ENCODE peak calls at places on chromosomes 6 and 20, in six cellular contexts. E, G, B, H, C and A are unnamed samples.

GRCh38 chr6:30283761-30284160 is 43.0 kb upstream of the TRIM39 start:
- DNase-seq in E (no peak), G (no peak), B (no peak), H (no peak), C (no peak), A (no peak)

GRCh38 chr6:47736083-47736700 is 37.8 kb downstream of the ADGRF4 start:
- DNase-seq in E (no peak), G (no peak), B (peak; percentile 27), H (no peak), C (no peak), A (no peak)

GRCh38 chr6:101666256-101666655 is 272.7 kb downstream of the GRIK2 start:
- DNase-seq in E (peak; percentile 42), G (no peak), B (no peak), H (no peak), C (no peak), A (no peak)

GRCh38 chr6:157283330-157283898 is 39.9 kb downstream of the TMEM242 start:
- DNase-seq in E (no peak), G (no peak), B (no peak), H (no peak), C (no peak), A (no peak)

GRCh38 chr6:45127185-45127584 is 200.9 kb upstream of the RUNX2 start:
- DNase-seq in E (no peak), G (no peak), B (no peak), H (no peak), C (no peak), A (no peak)

GRCh38 chr20:61527626-61528025 is 275.6 kb downstream of the CDH4 start:
- DNase-seq in E (no peak), G (no peak), B (no peak), H (no peak), C (no peak), A (no peak)

GRCh38 chr6:130076512-130076911 is 58.1 kb downstream of the L3MBTL3 start:
- DNase-seq in E (no peak), G (no peak), B (no peak), H (no peak), C (no peak), A (no peak)

GRCh38 chr6:99604161-99605073 is 2.2 kb upstream of the PRDM13 start:
- DNase-seq in E (no peak), G (no peak), B (no peak), H (no peak), C (no peak), A (no peak)

GRCh38 chr6:159692303-159693127 is 526 bp downstream of the SOD2 start:
- DNase-seq in E (no peak), G (no peak), B (peak; percentile 71), H (peak; percentile 68), C (no peak), A (peak; percentile 42)

GRCh38 chr6:53431704-53432103 is 83.0 kb upstream of the ELOVL5 start:
- DNase-seq in E (no peak), G (no peak), B (no peak), H (no peak), C (no peak), A (no peak)

GRCh38 chr6:116323863-116324262 is 44.1 kb upstream of the TSPYL1 start:
- DNase-seq in E (no peak), G (no peak), B (no peak), H (no peak), C (no peak), A (no peak)

GRCh38 chr20:37251836-37252477 is 9.7 kb downstream of the GHRH start:
- DNase-seq in E (no peak), G (no peak), B (no peak), H (no peak), C (no peak), A (no peak)

GRCh38 chr6:142518761-142519160 is 217.0 kb downstream of the ADGRG6 start:
- DNase-seq in E (no peak), G (no peak), B (no peak), H (no peak), C (no peak), A (no peak)

GRCh38 chr20:1489328-1489727 is 1.9 kb downstream of the SIRPB2 start:
- DNase-seq in E (no peak), G (no peak), B (no peak), H (no peak), C (no peak), A (no peak)
- H3K4me1 ChIP-seq in E (no peaks in the 10 kb centered on the region), G (no peaks in the 10 kb centered on the region), B (no peaks in the 10 kb centered on the region), H (no peaks in the 10 kb centered on the region), C (no peaks in the 10 kb centered on the region), A (no peaks in the 10 kb centered on the region)

GRCh38 chr20:11248691-11249178 is 574.9 kb upstream of the JAG1 start:
- DNase-seq in E (no peak), G (no peak), B (no peak), H (no peak), C (no peak), A (no peak)
- H3K4me3 ChIP-seq in E (no peak overlapping the region), G (no peak overlapping the region), B (no peak overlapping the region), H (no peak overlapping the region), C (no peak overlapping the region), A (no peak overlapping the region)

GRCh38 chr6:38241200-38241599 is 398.5 kb downstream of the BTBD9 start:
- DNase-seq in E (no peak), G (no peak), B (no peak), H (no peak), C (no peak), A (no peak)
- TF ChIP-seq POLR2A in E (no peak), G (no peak), B (no peak), H (no peak), C (no peak), A (no peak)

DNA sequence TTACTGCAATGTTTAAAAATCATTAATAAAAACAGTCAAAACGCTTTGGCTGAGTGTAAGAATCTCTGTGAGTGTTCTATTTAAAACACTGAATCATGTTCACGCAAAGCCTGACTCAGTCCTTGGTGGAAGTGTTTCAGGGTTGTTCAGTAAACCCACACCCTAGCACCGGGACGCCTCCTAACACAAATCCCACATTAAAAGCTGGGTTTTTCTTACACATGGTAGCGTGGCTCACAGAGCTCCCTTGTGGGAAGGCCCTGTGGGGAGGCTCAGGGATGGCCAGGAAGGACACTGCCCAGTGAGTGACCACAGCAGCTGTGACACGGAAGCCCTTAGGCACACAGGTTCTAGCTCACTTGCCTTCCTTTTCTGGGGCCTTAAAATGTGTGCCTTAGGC is 80.2 kb downstream of the GMPR start:
- DNase-seq in E (no peak), G (peak; percentile 34), B (no peak), H (peak; percentile 34), C (no peak), A (no peak)
- H3K4me1 ChIP-seq in E (peaks cover 37% of the 10 kb centered on the region), G (peaks cover 10% of the 10 kb centered on the region), B (peaks cover 25% of the 10 kb centered on the region), H (peaks cover 16% of the 10 kb centered on the region), C (peaks cover 23% of the 10 kb centered on the region), A (peaks cover 4% of the 10 kb centered on the region)

DNA sequence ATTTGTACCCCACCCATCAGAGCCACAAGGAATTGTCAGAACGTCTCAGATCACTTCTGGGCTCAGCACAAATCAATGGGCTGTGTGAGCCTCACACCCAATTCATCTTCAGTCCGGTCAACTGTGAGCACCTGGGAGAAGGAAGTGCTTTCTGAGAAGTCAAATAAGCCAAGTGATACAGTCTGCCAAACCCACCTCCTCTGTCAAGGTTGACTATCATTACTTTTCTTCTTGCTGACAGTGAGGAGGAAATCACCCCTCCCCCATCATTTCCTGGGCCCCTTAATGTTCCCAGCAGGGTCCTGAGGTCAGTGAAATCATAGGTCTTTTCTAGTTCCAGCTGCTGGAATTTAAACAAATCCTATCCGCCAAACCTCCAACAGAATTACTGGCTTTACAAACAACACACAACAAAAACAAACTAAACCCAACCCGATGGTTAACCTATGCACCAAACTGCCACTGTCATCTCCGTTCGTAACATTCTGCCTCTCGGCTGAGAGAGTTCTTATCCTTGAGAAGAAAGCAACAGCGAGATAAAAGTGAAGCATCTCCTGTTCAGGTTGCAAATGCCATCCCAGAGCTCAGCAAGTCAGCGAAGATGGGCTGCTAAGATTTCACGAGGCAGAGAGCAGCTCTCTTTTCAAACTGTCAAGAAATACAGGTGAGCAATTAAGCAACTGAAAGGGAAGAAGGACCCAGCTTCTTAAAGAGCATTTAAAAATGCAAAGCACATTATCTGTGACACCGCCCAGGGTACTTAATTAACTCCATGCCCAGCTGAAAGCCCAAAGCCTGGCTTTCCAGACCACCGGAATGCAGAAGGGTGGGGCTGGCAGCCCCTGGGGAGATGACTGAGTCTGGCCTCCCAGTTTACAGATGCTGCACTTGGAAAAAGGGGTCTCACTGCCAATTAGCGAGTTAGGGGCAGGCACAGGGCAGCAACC is 24.7 kb downstream of the GFOD1 start:
- DNase-seq in E (no peak), G (no peak), B (no peak), H (no peak), C (no peak), A (no peak)
- H3K4me3 ChIP-seq in E (no peak overlapping the region), G (no peak overlapping the region), B (no peak overlapping the region), H (no peak overlapping the region), C (no peak overlapping the region), A (no peak overlapping the region)

GRCh38 chr6:1701668-1702353 is 92.1 kb downstream of the FOXC1 start:
- DNase-seq in E (no peak), G (no peak), B (no peak), H (no peak), C (no peak), A (no peak)

GRCh38 chr6:1703923-1704322 is 94.2 kb downstream of the FOXC1 start:
- DNase-seq in E (no peak), G (no peak), B (no peak), H (no peak), C (peak; percentile 57), A (no peak)

GRCh38 chr6:1703091-1703855 is 93.6 kb downstream of the FOXC1 start:
- DNase-seq in E (no peak), G (no peak), B (no peak), H (no peak), C (peak; percentile 87), A (no peak)

GRCh38 chr6:1704711-1705110 is 95.0 kb downstream of the FOXC1 start:
- DNase-seq in E (no peak), G (no peak), B (no peak), H (no peak), C (no peak), A (no peak)

GRCh38 chr6:1702580-1703051 is 92.9 kb downstream of the FOXC1 start:
- DNase-seq in E (no peak), G (no peak), B (no peak), H (no peak), C (peak; percentile 67), A (no peak)
- TF ChIP-seq POLR2A in E (no peak), G (no peak), B (no peak), H (no peak), C (no peak), A (no peak)

GRCh38 chr20:62549499-62550086 is 73.8 kb upstream of the GATA5 start:
- DNase-seq in E (no peak), G (no peak), B (no peak), H (no peak), C (no peak), A (no peak)

GRCh38 chr20:62549029-62549428 is 73.2 kb upstream of the GATA5 start:
- DNase-seq in E (no peak), G (no peak), B (no peak), H (no peak), C (no peak), A (no peak)

GRCh38 chr20:62547364-62547763 is 71.6 kb upstream of the GATA5 start:
- DNase-seq in E (no peak), G (no peak), B (no peak), H (no peak), C (no peak), A (no peak)

GRCh38 chr20:62550087-62550565 is 74.3 kb upstream of the GATA5 start:
- DNase-seq in E (no peak), G (peak; percentile 48), B (no peak), H (no peak), C (peak; percentile 61), A (peak; percentile 23)

DNA sequence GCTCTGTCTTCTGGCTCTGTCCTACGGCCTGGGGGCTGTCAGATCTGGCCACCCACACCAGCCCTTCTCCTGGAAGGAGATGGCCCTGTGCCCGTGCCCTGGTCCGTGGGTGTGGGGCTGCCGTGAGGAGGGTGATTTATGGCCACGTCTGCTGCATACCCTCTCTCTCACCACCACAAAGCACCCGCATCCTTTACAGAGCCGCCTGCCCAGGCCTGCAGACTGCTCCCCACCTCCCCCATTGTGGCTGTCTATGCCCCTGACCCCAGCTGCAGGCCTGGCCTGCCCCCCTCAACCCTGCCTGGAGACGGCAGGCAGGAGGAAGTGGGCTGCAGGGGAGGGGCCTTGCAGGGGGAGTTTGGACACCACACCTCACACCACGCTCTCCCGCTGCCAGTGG is 72.7 kb upstream of the GATA5 start:
- DNase-seq in E (no peak), G (no peak), B (no peak), H (no peak), C (no peak), A (no peak)
- H3K4me1 ChIP-seq in E (no peaks in the 10 kb centered on the region), G (peaks cover 9% of the 10 kb centered on the region), B (peaks cover 4% of the 10 kb centered on the region), H (peaks cover 3% of the 10 kb centered on the region), C (peaks cover 62% of the 10 kb centered on the region), A (peaks cover 4% of the 10 kb centered on the region)